ENCODE peak calls at places on chromosome 21, in nine cellular contexts. One of them, this sample, is unnamed.

GRCh38 chr21:14686466-14687276 is 140.6 kb upstream of the SAMSN1 start:
- DNase-seq in testis: no peak
- DNase-seq in ovary: no peak
- DNase-seq in coronary artery: no peak
- DNase-seq in psoas muscle: no peak
- DNase-seq in adrenal gland: no peak
- DNase-seq in GM23338: no peak
- DNase-seq in H1: no peak
- DNase-seq in heart left ventricle: no peak
- DNase-seq in this sample: no peak

GRCh38 chr21:37266515-37267221 is 466 bp downstream of the VPS26C start:
- DNase-seq in GM23338: no peak
- DNase-seq in ovary: no peak
- DNase-seq in H1: peak; percentile 74
- DNase-seq in testis: no peak
- DNase-seq in coronary artery: no peak
- DNase-seq in heart left ventricle: peak; percentile 70
- DNase-seq in psoas muscle: peak; percentile 44
- DNase-seq in adrenal gland: no peak
- DNase-seq in this sample: no peak

GRCh38 chr21:31195334-31196015 is 148.6 kb downstream of the TIAM1 start:
- DNase-seq in heart left ventricle: no peak
- DNase-seq in testis: no peak
- DNase-seq in H1: no peak
- DNase-seq in ovary: no peak
- DNase-seq in psoas muscle: no peak
- DNase-seq in adrenal gland: no peak
- DNase-seq in coronary artery: no peak
- DNase-seq in GM23338: no peak
- DNase-seq in this sample: no peak

GRCh38 chr21:39186676-39187075 is 3.4 kb upstream of the PSMG1 start:
- DNase-seq in coronary artery: no peak
- DNase-seq in psoas muscle: no peak
- DNase-seq in testis: no peak
- DNase-seq in heart left ventricle: no peak
- DNase-seq in adrenal gland: no peak
- DNase-seq in H1: no peak
- DNase-seq in ovary: no peak
- DNase-seq in GM23338: no peak
- DNase-seq in this sample: no peak

GRCh38 chr21:36241717-36242116 is 78.3 kb upstream of the MORC3 start:
- DNase-seq in heart left ventricle: no peak
- DNase-seq in GM23338: no peak
- DNase-seq in adrenal gland: no peak
- DNase-seq in testis: no peak
- DNase-seq in psoas muscle: no peak
- DNase-seq in ovary: no peak
- DNase-seq in coronary artery: no peak
- DNase-seq in H1: no peak
- DNase-seq in this sample: no peak

GRCh38 chr21:37273911-37274690 is 7.0 kb upstream of the VPS26C start:
- DNase-seq in H1: no peak
- DNase-seq in adrenal gland: no peak
- DNase-seq in ovary: no peak
- DNase-seq in testis: no peak
- DNase-seq in coronary artery: no peak
- DNase-seq in heart left ventricle: no peak
- DNase-seq in GM23338: no peak
- DNase-seq in psoas muscle: no peak
- DNase-seq in this sample: no peak

GRCh38 chr21:43740497-43741156 is 21.7 kb downstream of the PDXK start:
- DNase-seq in coronary artery: no peak
- DNase-seq in psoas muscle: no peak
- DNase-seq in GM23338: peak; percentile 81
- DNase-seq in heart left ventricle: no peak
- DNase-seq in H1: peak; percentile 69
- DNase-seq in testis: peak; percentile 90
- DNase-seq in ovary: peak; percentile 67
- DNase-seq in adrenal gland: no peak
- DNase-seq in this sample: peak; percentile 72

GRCh38 chr21:37368536-37369279 is 2.1 kb downstream of the DYRK1A start:
- DNase-seq in GM23338: no peak
- DNase-seq in ovary: no peak
- DNase-seq in adrenal gland: peak; percentile 37
- DNase-seq in testis: no peak
- DNase-seq in H1: no peak
- DNase-seq in coronary artery: no peak
- DNase-seq in psoas muscle: no peak
- DNase-seq in heart left ventricle: no peak
- DNase-seq in this sample: no peak

GRCh38 chr21:35646606-35647005 is 413.7 kb downstream of the SETD4 start:
- DNase-seq in coronary artery: no peak
- DNase-seq in adrenal gland: peak; percentile 61
- DNase-seq in ovary: no peak
- DNase-seq in psoas muscle: no peak
- DNase-seq in GM23338: no peak
- DNase-seq in testis: no peak
- DNase-seq in heart left ventricle: no peak
- DNase-seq in H1: no peak
- DNase-seq in this sample: no peak

GRCh38 chr21:31111093-31111492 is 72.8 kb upstream of the KRTAP19-8 start:
- DNase-seq in GM23338: no peak
- DNase-seq in ovary: no peak
- DNase-seq in adrenal gland: no peak
- DNase-seq in testis: no peak
- DNase-seq in H1: no peak
- DNase-seq in psoas muscle: no peak
- DNase-seq in heart left ventricle: no peak
- DNase-seq in coronary artery: no peak
- DNase-seq in this sample: no peak

GRCh38 chr21:28332796-28333195 is 659.9 kb downstream of the LTN1 start:
- DNase-seq in coronary artery: no peak
- DNase-seq in heart left ventricle: no peak
- DNase-seq in H1: no peak
- DNase-seq in ovary: no peak
- DNase-seq in adrenal gland: no peak
- DNase-seq in GM23338: no peak
- DNase-seq in testis: no peak
- DNase-seq in psoas muscle: no peak
- DNase-seq in this sample: no peak

GRCh38 chr21:34333150-34333739 is 30.6 kb upstream of the KCNE2 start:
- DNase-seq in GM23338: no peak
- DNase-seq in testis: peak; percentile 55
- DNase-seq in heart left ventricle: no peak
- DNase-seq in psoas muscle: no peak
- DNase-seq in adrenal gland: no peak
- DNase-seq in coronary artery: no peak
- DNase-seq in H1: no peak
- DNase-seq in ovary: no peak
- DNase-seq in this sample: no peak

GRCh38 chr21:34336245-34336644 is 27.6 kb upstream of the KCNE2 start:
- DNase-seq in adrenal gland: no peak
- DNase-seq in heart left ventricle: no peak
- DNase-seq in testis: no peak
- DNase-seq in H1: no peak
- DNase-seq in ovary: no peak
- DNase-seq in coronary artery: no peak
- DNase-seq in psoas muscle: no peak
- DNase-seq in GM23338: no peak
- DNase-seq in this sample: no peak

GRCh38 chr21:34336756-34337391 is 26.9 kb upstream of the KCNE2 start:
- DNase-seq in testis: peak; percentile 81
- DNase-seq in psoas muscle: no peak
- DNase-seq in coronary artery: no peak
- DNase-seq in ovary: no peak
- DNase-seq in heart left ventricle: no peak
- DNase-seq in H1: peak; percentile 26
- DNase-seq in adrenal gland: peak; percentile 80
- DNase-seq in GM23338: no peak
- DNase-seq in this sample: no peak

GRCh38 chr21:34337741-34338140 is 26.1 kb upstream of the KCNE2 start:
- DNase-seq in psoas muscle: no peak
- DNase-seq in heart left ventricle: no peak
- DNase-seq in testis: no peak
- DNase-seq in ovary: no peak
- DNase-seq in GM23338: no peak
- DNase-seq in coronary artery: peak; percentile 61
- DNase-seq in H1: no peak
- DNase-seq in adrenal gland: no peak
- DNase-seq in this sample: no peak

GRCh38 chr21:34335316-34335715 is 28.5 kb upstream of the KCNE2 start:
- DNase-seq in testis: no peak
- DNase-seq in ovary: no peak
- DNase-seq in H1: no peak
- DNase-seq in psoas muscle: no peak
- DNase-seq in adrenal gland: no peak
- DNase-seq in GM23338: no peak
- DNase-seq in coronary artery: no peak
- DNase-seq in heart left ventricle: no peak
- DNase-seq in this sample: no peak
- TF ChIP-seq CTCF in testis: no peak
- TF ChIP-seq CTCF in ovary: no peak
- TF ChIP-seq CTCF in H1: no peak
- TF ChIP-seq CTCF in psoas muscle: no peak
- TF ChIP-seq CTCF in adrenal gland: no peak
- TF ChIP-seq CTCF in GM23338: no peak
- TF ChIP-seq CTCF in coronary artery: no peak
- TF ChIP-seq CTCF in heart left ventricle: no peak
- TF ChIP-seq CTCF in this sample: no peak

DNA sequence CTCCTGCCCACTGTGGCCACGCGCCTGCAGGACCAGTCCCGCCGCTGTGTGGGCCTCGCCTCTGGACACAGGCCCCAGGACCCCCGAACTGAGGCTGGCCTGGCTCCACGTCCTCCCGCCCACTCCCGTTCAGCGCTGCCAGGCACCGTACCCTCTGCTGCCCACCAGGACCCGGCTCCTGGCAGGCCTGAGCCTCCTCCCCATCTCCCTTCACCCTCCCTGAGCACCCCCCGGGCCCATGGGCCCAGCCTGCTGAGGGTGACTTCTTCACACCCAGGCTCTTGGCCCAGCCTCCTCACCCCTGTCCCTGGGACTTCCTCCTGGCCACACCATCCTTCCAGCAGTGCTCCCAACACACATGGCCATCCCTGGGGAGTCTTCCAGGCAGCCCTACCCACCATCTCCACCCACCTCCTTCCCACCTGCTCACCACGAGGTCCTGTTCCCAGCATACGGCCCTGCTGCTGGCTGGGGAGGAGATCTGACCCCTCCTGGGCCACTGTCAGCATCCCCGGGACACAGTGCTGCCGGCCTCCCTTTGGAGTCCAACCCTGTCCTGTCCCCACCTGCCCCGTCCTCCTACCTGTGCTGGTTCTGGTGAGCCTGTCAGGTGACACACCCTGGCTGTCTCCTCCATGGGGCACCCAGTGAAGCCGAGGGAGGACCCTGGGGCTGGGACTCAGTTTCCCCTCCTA is 53.6 kb downstream of the SLX9 start:
- DNase-seq in H1: no peak
- DNase-seq in coronary artery: no peak
- DNase-seq in heart left ventricle: peak; percentile 24
- DNase-seq in testis: no peak
- DNase-seq in psoas muscle: peak; percentile 22
- DNase-seq in adrenal gland: no peak
- DNase-seq in GM23338: no peak
- DNase-seq in ovary: no peak
- DNase-seq in this sample: no peak
- H3K27ac ChIP-seq in H1: no peak overlapping the region
- H3K27ac ChIP-seq in coronary artery: peak overlapping the region; percentile 22
- H3K27ac ChIP-seq in heart left ventricle: peak overlapping the region; percentile 46
- H3K27ac ChIP-seq in testis: no peak overlapping the region
- H3K27ac ChIP-seq in psoas muscle: no peak overlapping the region
- H3K27ac ChIP-seq in adrenal gland: no peak overlapping the region
- H3K27ac ChIP-seq in GM23338: no peak overlapping the region
- H3K27ac ChIP-seq in ovary: no peak overlapping the region
- H3K27ac ChIP-seq in this sample: no peak overlapping the region

DNA sequence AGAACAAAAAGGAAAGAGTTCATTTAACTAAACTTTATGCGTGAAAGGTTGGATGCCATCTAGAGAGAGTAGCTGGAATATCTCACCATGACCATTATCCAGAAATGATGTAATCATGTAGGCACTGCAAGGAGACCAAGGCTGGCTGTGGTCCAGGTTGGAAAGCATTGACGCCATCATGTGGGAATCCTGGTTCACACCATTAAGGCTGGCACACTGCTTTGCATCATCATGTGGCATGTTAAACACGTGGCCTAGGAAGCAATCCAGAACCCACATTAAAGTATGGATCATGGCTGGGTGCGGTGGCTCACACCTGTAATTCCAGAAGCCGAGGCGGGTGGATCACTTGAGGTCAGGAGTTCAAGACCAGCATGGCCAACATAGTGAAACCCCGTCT is 4.3 kb downstream of the ADAMTS1 start:
- DNase-seq in adrenal gland: peak; percentile 22
- DNase-seq in GM23338: no peak
- DNase-seq in ovary: peak; percentile 78
- DNase-seq in heart left ventricle: peak; percentile 71
- DNase-seq in coronary artery: peak; percentile 81
- DNase-seq in testis: no peak
- DNase-seq in psoas muscle: peak; percentile 72
- DNase-seq in H1: no peak
- DNase-seq in this sample: no peak
- TF ChIP-seq CTCF in adrenal gland: no peak
- TF ChIP-seq CTCF in GM23338: no peak
- TF ChIP-seq CTCF in ovary: no peak
- TF ChIP-seq CTCF in heart left ventricle: no peak
- TF ChIP-seq CTCF in coronary artery: no peak
- TF ChIP-seq CTCF in testis: no peak
- TF ChIP-seq CTCF in psoas muscle: peak; percentile 20
- TF ChIP-seq CTCF in H1: no peak
- TF ChIP-seq CTCF in this sample: no peak

DNA sequence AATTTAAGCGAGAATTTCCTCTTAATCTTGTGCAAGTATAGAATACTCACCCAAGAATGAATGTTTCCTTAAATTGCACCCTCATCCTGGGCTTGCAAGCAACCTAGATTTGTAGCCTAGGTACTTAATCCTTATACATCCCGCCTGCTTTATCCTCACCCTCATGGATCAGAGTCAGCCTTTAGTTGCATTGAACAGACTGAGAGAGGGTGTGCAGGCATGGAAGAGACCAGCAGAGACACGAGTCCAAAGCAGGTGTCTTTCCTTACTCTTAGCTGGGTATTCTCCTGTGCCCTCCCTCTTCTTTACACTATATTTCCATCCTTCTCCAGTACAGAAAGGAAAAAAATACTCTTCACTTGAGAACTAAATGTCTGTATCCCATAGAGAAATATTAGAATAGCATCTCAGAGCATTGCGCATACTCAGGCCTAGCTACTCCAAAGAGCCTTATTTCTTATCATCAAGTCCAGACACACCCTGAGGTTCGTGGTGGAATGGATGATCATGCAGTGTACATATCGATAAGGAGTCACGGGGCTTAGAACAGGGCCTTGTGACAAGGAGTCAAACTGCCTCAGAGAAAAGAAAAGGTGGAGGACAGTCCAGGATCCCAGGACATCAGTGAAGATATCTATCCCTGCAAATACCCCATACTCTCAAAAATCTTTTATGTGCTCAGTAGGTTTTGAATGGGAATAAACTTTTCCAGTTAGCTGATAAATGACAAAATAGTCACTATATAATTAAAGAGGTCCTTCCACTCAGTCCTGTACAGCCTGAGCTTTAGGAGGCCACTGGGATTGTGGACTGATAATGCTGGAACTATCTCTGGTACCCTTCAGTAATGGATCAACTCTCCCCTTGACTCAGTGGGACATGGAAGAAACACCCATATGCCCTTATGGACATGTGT is 297.9 kb downstream of the GRIK1 start:
- DNase-seq in coronary artery: no peak
- DNase-seq in ovary: no peak
- DNase-seq in heart left ventricle: no peak
- DNase-seq in testis: no peak
- DNase-seq in adrenal gland: no peak
- DNase-seq in psoas muscle: no peak
- DNase-seq in GM23338: no peak
- DNase-seq in H1: no peak
- DNase-seq in this sample: peak; percentile 52
- H3K27ac ChIP-seq in coronary artery: no peak overlapping the region
- H3K27ac ChIP-seq in ovary: no peak overlapping the region
- H3K27ac ChIP-seq in heart left ventricle: no peak overlapping the region
- H3K27ac ChIP-seq in testis: no peak overlapping the region
- H3K27ac ChIP-seq in adrenal gland: no peak overlapping the region
- H3K27ac ChIP-seq in psoas muscle: no peak overlapping the region
- H3K27ac ChIP-seq in GM23338: no peak overlapping the region
- H3K27ac ChIP-seq in H1: no peak overlapping the region
- H3K27ac ChIP-seq in this sample: peak overlapping the region; percentile 39